ENCODE peak calls at places on chromosomes 16 and 17, in four cellular contexts. M is osteocyte, F is fibroblast of pulmonary artery, U is HepG2. L is an unnamed sample.

GRCh38 chr17:12074346-12074745 is 53.7 kb downstream of the MAP2K4 start:
- DNase-seq in M (no peak), U (no peak), F (no peak), L (no peak)

GRCh38 chr17:17474341-17474740 is 2.5 kb upstream of the MED9 start:
- DNase-seq in M (no peak), F (no peak), U (no peak), L (no peak)

GRCh38 chr16:28218109-28218508 is 6.3 kb upstream of the XPO6 start:
- DNase-seq in M (no peak), U (peak), F (peak), L (no peak)

GRCh38 chr17:43753488-43754129 is 5.0 kb downstream of the SOST start:
- DNase-seq in F (no peak), M (no peak), U (no peak), L (no peak)

GRCh38 chr17:81331527-81332043 is 36.5 kb upstream of the SLC38A10 start:
- DNase-seq in M (no peak), F (no peak), U (no peak), L (no peak)

GRCh38 chr17:64341181-64341580 is 49.5 kb downstream of the PECAM1 start:
- DNase-seq in U (no peak), M (no peak), F (no peak), L (no peak)

GRCh38 chr16:10662212-10662611 is 32.5 kb downstream of the TEKT5 start:
- DNase-seq in F (no peak), U (no peak), M (no peak), L (no peak)

GRCh38 chr17:82619641-82620040 is 28.6 kb downstream of the WDR45B start:
- DNase-seq in F (no peak), U (no peak), M (no peak), L (no peak)

GRCh38 chr16:11306381-11306780 is 25.3 kb upstream of the PRM1 start:
- DNase-seq in U (no peak), F (no peak), M (no peak), L (no peak)

GRCh38 chr16:56246051-56246817 is 54.9 kb downstream of the GNAO1 start:
- DNase-seq in M (no peak), F (no peak), U (peak), L (no peak)

GRCh38 chr16:80164881-80165280 is 375.9 kb upstream of the DYNLRB2 start:
- DNase-seq in M (no peak), F (no peak), U (no peak), L (no peak)

GRCh38 chr16:52741386-52741785 is 194.4 kb upstream of the TOX3 start:
- DNase-seq in F (no peak), M (no peak), U (no peak), L (no peak)

GRCh38 chr16:54538241-54538640 is 251.7 kb upstream of the IRX3 start:
- DNase-seq in U (no peak), M (no peak), F (no peak), L (no peak)

GRCh38 chr16:59212492-59213024 is 478.4 kb upstream of the GOT2 start:
- DNase-seq in M (no peak), F (no peak), U (no peak), L (no peak)

GRCh38 chr17:30093463-30094147 is 23.0 kb upstream of the NSRP1 start:
- DNase-seq in M (no peak), U (peak), F (peak), L (no peak)

GRCh38 chr17:76051071-76051467 is 21.2 kb downstream of the SRP68 start:
- DNase-seq in U (no peak), M (no peak), F (no peak), L (no peak)

GRCh38 chr17:32881054-32881453 is 4.1 kb upstream of the MYO1D start:
- DNase-seq in F (no peak), U (no peak), M (no peak), L (no peak)

GRCh38 chr16:55482056-55482455 is 3.1 kb downstream of the MMP2 start:
- DNase-seq in F (no peak), M (no peak), U (no peak), L (no peak)

GRCh38 chr16:62225675-62226074 is 189.4 kb upstream of the CDH8 start:
- DNase-seq in M (no peak), F (peak), U (peak), L (no peak)

GRCh38 chr16:50602531-50603205 is 54.5 kb downstream of the NKD1 start:
- DNase-seq in F (no peak), M (no peak), U (no peak), L (no peak)

GRCh38 chr17:21039839-21040575 is 2.8 kb downstream of the USP22 start:
- DNase-seq in F (peak), M (no peak), U (peak), L (no peak)
- TF ChIP-seq CTCF in F (peak), M (peak), U (peak), L (peak)

GRCh38 chr16:3173892-3174617 is 13.9 kb upstream of the OR1F1 start:
- DNase-seq in F (no peak), U (peak), M (no peak), L (no peak)
- TF ChIP-seq CTCF in F (peak), U (peak), M (peak), L (peak)

GRCh38 chr17:9676084-9676483 is 30.8 kb downstream of the USP43 start:
- DNase-seq in M (no peak), F (no peak), U (peak), L (no peak)
- TF ChIP-seq CTCF in M (peak), F (no peak), U (peak), L (peak)

GRCh38 chr16:534089-534635 is 6.7 kb downstream of the CAPN15 start:
- DNase-seq in M (no peak), U (no peak), F (no peak), L (no peak)

GRCh38 chr16:536746-537145 is 9.2 kb downstream of the CAPN15 start:
- DNase-seq in M (no peak), U (no peak), F (no peak), L (no peak)

GRCh38 chr16:533391-534088 is 6.0 kb downstream of the CAPN15 start:
- DNase-seq in U (peak), F (no peak), M (no peak), L (no peak)

GRCh38 chr16:535446-536405 is 8.2 kb downstream of the CAPN15 start:
- DNase-seq in U (no peak), F (peak), M (peak), L (no peak)

GRCh38 chr16:534856-535445 is 7.4 kb downstream of the CAPN15 start:
- DNase-seq in M (no peak), F (no peak), U (no peak), L (no peak)
- TF ChIP-seq CTCF in M (no peak), F (no peak), U (no peak), L (no peak)

GRCh38 chr16:75555707-75556512 is at the start of gene TMEM231:
- DNase-seq in F (peak), U (peak), M (peak), L (peak)
- TF ChIP-seq CTCF in F (no peak), U (no peak), M (no peak), L (no peak)

GRCh38 chr17:45719335-45720071 is 64.6 kb upstream of the CRHR1 start:
- DNase-seq in U (peak), F (peak), M (no peak), L (no peak)
- TF ChIP-seq CTCF in U (peak), F (peak), M (peak), L (peak)

L was measured in type B pancreatic cell.